ENCODE peak calls at places on chromosome 9, in five cellular contexts. Y is cardiac muscle cell, R is AG09309, N is AG10803, M is adrenal gland. S is an unnamed sample.
A peak's percentile ranks its signal among the peaks of the same experiment; 100 is the strongest.

GRCh38 chr9:15576350-15577050 is 23.7 kb downstream of the CCDC171 start:
- DNase-seq in N (no peak), Y (no peak), R (no peak), M (no peak), S (no peak)

GRCh38 chr9:37618817-37619216 is 26.4 kb upstream of the TOMM5 start:
- DNase-seq in M (no peak), N (peak; percentile 67), R (peak; percentile 79), Y (no peak), S (no peak)

GRCh38 chr9:114370251-114370984 is 17.4 kb downstream of the AKNA start:
- DNase-seq in N (no peak), M (no peak), R (no peak), Y (no peak), S (no peak)

GRCh38 chr9:89799766-89800165 is 195.0 kb downstream of the GADD45G start:
- DNase-seq in Y (no peak), M (no peak), R (no peak), N (no peak), S (no peak)

GRCh38 chr9:125884196-125884595 is 137.0 kb downstream of the PBX3 start:
- DNase-seq in R (no peak), N (peak; percentile 12), M (no peak), Y (no peak), S (no peak)

GRCh38 chr9:136081826-136082495 is 13.1 kb downstream of the NACC2 start:
- DNase-seq in M (no peak), N (no peak), R (no peak), Y (no peak), S (no peak)

GRCh38 chr9:134396258-134396742 is 70.0 kb downstream of the RXRA start:
- DNase-seq in N (no peak), Y (no peak), R (no peak), M (no peak), S (no peak)

GRCh38 chr9:37017546-37017945 is 16.5 kb downstream of the PAX5 start:
- DNase-seq in N (no peak), Y (no peak), M (no peak), R (no peak), S (no peak)

GRCh38 chr9:73412874-73413273 is 261.2 kb downstream of the ANXA1 start:
- DNase-seq in Y (no peak), R (no peak), N (no peak), M (no peak), S (no peak)

GRCh38 chr9:133759146-133759900 is 21.2 kb upstream of the SARDH start:
- DNase-seq in R (no peak), N (no peak), Y (peak; percentile 32), M (peak; percentile 6), S (no peak)

GRCh38 chr9:131271506-131271931 is 4.8 kb downstream of the FAM78A start:
- DNase-seq in M (no peak), R (no peak), Y (no peak), N (no peak), S (no peak)

GRCh38 chr9:14790628-14791027 is 68.1 kb upstream of the CER1 start:
- DNase-seq in M (no peak), R (no peak), N (no peak), Y (no peak), S (no peak)

GRCh38 chr9:129412814-129413536 is 207.9 kb downstream of the C9orf50 start:
- DNase-seq in N (peak; percentile 84), M (peak; percentile 76), Y (peak; percentile 79), R (peak; percentile 42), S (peak; percentile 44)

DNA sequence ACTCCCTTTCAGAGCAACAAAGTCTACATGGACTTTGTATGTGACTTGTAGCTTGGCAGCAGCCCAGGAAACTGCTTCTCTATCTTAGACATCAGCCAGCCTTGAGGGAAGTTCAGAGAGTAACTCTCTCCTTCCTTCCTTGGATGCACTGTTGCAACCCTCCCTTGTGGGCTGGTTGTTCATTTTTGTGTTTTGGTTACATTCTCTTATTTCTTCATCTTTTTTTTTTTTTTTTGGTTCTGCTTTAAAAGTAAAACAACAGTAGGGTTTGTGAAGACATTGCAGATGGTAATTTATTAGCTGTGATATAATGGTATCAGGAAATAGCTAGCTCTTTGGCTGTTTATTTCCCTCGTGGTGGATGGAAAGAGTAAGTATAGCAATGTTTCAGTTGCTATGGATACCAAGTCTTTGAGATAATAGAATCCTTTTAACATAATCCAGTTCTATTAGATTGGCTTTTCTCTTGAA is 97.9 kb upstream of the MAMDC2 start:
- DNase-seq in N (peak; percentile 83), R (no peak), Y (no peak), M (peak; percentile 55), S (peak; percentile 25)
- TF ChIP-seq CTCF in N (no peak), R (no peak), Y (no peak), M (no peak), S (no peak)

DNA sequence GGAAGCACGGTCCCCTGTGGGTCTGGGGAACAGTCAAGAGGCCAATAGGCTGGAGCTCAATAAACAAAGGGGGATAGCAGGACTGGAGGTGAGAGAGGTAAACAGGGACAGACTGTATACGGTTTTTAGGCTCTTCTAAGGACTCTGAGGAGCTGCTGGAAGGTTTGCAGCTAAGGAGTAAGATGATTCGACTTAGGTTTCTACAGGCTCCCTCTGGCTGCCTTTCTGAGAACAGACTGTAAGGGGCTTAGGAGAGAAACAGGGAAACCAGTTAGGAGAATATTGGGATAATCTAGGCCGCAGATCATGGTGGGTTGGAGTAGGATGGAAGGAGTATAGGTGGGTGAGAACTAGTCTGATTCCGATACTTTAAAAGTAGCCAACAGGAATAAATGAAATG is 10.4 kb downstream of the CDK5RAP2 start:
- DNase-seq in M (no peak), N (no peak), R (no peak), Y (no peak), S (no peak)
- TF ChIP-seq CTCF in M (no peak), N (peak; percentile 28), R (peak; percentile 19), Y (no peak), S (peak; percentile 42)

GRCh38 chr9:108466238-108466637 is 389.5 kb downstream of the ACTL7B start:
- DNase-seq in N (no peak), Y (no peak), R (no peak), M (no peak), S (no peak)

GRCh38 chr9:108463927-108464606 is 391.7 kb downstream of the ACTL7B start:
- DNase-seq in N (peak; percentile 84), M (no peak), Y (no peak), R (no peak), S (no peak)

GRCh38 chr9:108467653-108468324 is 388.0 kb downstream of the ACTL7B start:
- DNase-seq in N (peak; percentile 65), M (no peak), R (no peak), Y (no peak), S (no peak)

GRCh38 chr9:108469654-108470053 is 386.1 kb downstream of the ACTL7B start:
- DNase-seq in R (no peak), N (peak; percentile 27), M (no peak), Y (no peak), S (no peak)

DNA sequence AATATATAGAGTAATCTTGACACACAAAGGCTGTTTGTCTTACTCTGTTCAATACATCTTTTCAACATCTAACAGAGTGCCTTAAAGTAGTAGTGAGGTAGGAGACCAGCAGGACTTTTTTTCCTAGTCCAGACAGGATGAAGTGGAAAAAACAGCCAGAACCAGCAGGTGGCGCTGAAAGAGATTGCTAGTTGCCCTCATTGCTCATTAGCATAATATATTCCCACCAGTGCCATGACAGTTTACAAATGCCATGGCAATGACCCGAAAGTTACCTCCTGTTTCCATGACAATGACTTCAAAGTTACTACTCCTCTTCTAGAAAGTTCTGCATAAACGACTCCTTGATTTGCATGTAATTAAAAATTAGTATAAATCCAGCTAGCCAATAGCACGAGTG is 387.4 kb downstream of the ACTL7B start:
- DNase-seq in N (no peak), R (no peak), M (peak; percentile 66), Y (peak; percentile 4), S (no peak)
- TF ChIP-seq CTCF in N (peak; percentile 47), R (peak; percentile 48), M (peak; percentile 45), Y (peak; percentile 53), S (peak; percentile 33)

GRCh38 chr9:84701801-84702200 is 32.3 kb downstream of the NTRK2 start:
- DNase-seq in M (no peak), R (no peak), Y (no peak), N (no peak), S (no peak)
- TF ChIP-seq CTCF in M (no peak), R (no peak), Y (no peak), N (no peak), S (no peak)

GRCh38 chr9:86690034-86690433 is 257.3 kb downstream of the GAS1 start:
- DNase-seq in M (no peak), R (no peak), Y (no peak), N (no peak), S (no peak)
- TF ChIP-seq CTCF in M (no peak), R (no peak), Y (no peak), N (no peak), S (no peak)

DNA sequence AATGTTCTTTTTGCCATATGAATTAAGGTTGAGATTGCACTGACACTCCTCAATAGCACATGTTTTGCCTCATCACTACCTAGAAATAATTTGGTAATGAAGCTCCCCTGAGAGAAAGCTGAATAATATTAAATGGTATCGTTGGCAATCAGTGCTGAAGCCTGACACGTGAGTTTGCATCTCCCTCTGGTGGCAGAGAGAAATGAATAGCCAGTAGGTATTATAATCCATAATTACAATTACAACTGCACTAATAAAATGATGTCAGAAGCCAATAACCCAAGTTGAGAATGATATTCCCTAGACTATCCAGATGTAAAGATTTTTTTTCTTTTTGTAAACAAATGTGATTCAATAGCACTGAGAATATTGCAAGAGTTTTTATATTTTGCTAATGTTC is 700.3 kb downstream of the PTPRD start:
- DNase-seq in N (no peak), R (no peak), Y (peak; percentile 5), M (no peak), S (no peak)
- TF ChIP-seq CTCF in N (no peak), R (no peak), Y (no peak), M (no peak), S (peak; percentile 3)

S was measured in AG09319.